ENCODE peak calls at places on chromosomes 6 and 20, in five cellular contexts. One of them, this sample, is unnamed.

GRCh38 chr6:148502773-148503135 is 160.1 kb downstream of the SASH1 start:
- DNase-seq in upper lobe of right lung: no peak
- DNase-seq in prostate gland: no peak
- DNase-seq in A673: no peak
- DNase-seq in stomach: no peak
- DNase-seq in this sample: no peak

GRCh38 chr6:17381429-17382147 is 11.8 kb upstream of the CAP2 start:
- DNase-seq in upper lobe of right lung: no peak
- DNase-seq in stomach: no peak
- DNase-seq in A673: no peak
- DNase-seq in prostate gland: no peak
- DNase-seq in this sample: no peak

GRCh38 chr20:24291066-24291465 is 178.4 kb upstream of the SYNDIG1 start:
- DNase-seq in upper lobe of right lung: no peak
- DNase-seq in stomach: no peak
- DNase-seq in A673: no peak
- DNase-seq in prostate gland: no peak
- DNase-seq in this sample: no peak

GRCh38 chr6:52333840-52334200 is 28.1 kb upstream of the PAQR8 start:
- DNase-seq in A673: no peak
- DNase-seq in upper lobe of right lung: no peak
- DNase-seq in prostate gland: no peak
- DNase-seq in stomach: no peak
- DNase-seq in this sample: no peak

GRCh38 chr6:2970753-2971419 is 481 bp downstream of the SERPINB6 start:
- DNase-seq in A673: peak
- DNase-seq in stomach: peak
- DNase-seq in prostate gland: peak
- DNase-seq in upper lobe of right lung: peak
- DNase-seq in this sample: no peak

GRCh38 chr20:63641792-63642517 is 11.3 kb downstream of the STMN3 start:
- DNase-seq in stomach: peak
- DNase-seq in prostate gland: peak
- DNase-seq in A673: peak
- DNase-seq in upper lobe of right lung: peak
- DNase-seq in this sample: no peak

GRCh38 chr20:24544371-24544770 is 74.9 kb downstream of the SYNDIG1 start:
- DNase-seq in stomach: no peak
- DNase-seq in upper lobe of right lung: no peak
- DNase-seq in prostate gland: no peak
- DNase-seq in A673: no peak
- DNase-seq in this sample: no peak

GRCh38 chr6:74931567-74931966 is 274.3 kb downstream of the COL12A1 start:
- DNase-seq in upper lobe of right lung: no peak
- DNase-seq in prostate gland: no peak
- DNase-seq in A673: no peak
- DNase-seq in stomach: no peak
- DNase-seq in this sample: no peak

GRCh38 chr20:48002517-48002970 is 217.3 kb upstream of the SULF2 start:
- DNase-seq in upper lobe of right lung: no peak
- DNase-seq in prostate gland: no peak
- DNase-seq in stomach: no peak
- DNase-seq in A673: no peak
- DNase-seq in this sample: no peak

DNA sequence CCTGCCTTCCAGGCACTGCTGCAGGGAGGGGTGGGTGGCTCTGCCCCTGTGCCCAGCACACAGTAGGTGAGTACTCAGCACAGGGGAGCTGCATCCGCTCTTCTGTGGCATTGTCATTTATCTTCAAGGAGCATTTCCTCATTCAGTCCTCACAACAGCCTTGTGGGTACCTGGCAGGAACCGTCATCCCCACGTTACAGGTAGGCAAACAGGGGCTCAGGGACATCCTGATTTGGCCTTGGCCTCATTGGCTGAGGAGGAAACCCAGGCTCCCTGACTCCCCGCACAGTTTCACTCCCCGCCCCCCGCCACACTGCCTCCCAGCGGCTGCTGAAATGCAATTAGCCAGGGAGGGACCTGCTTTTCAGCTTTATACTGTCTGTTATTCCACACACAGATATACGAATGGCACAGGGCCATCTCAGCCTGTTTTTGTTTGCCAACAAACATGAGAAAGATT is 24.3 kb upstream of the PNPLA1 start:
- DNase-seq in A673: no peak
- DNase-seq in prostate gland: no peak
- DNase-seq in stomach: peak
- DNase-seq in upper lobe of right lung: no peak
- DNase-seq in this sample: no peak
- H3K27ac ChIP-seq in A673: no peak
- H3K27ac ChIP-seq in prostate gland: no peak
- H3K27ac ChIP-seq in stomach: no peak
- H3K27ac ChIP-seq in upper lobe of right lung: no peak
- H3K27ac ChIP-seq in this sample: no peak

GRCh38 chr6:152164957-152165356 is 357.5 kb downstream of the ESR1 start:
- DNase-seq in stomach: no peak
- DNase-seq in A673: no peak
- DNase-seq in upper lobe of right lung: no peak
- DNase-seq in prostate gland: no peak
- DNase-seq in this sample: no peak
- TF ChIP-seq CTCF in stomach: no peak
- TF ChIP-seq CTCF in A673: no peak
- TF ChIP-seq CTCF in upper lobe of right lung: no peak
- TF ChIP-seq CTCF in prostate gland: no peak
- TF ChIP-seq CTCF in this sample: no peak

GRCh38 chr6:118562959-118563358 is 14.9 kb downstream of the PLN start:
- DNase-seq in A673: no peak
- DNase-seq in upper lobe of right lung: no peak
- DNase-seq in stomach: no peak
- DNase-seq in prostate gland: no peak
- DNase-seq in this sample: no peak
- H3K27ac ChIP-seq in A673: no peak
- H3K27ac ChIP-seq in upper lobe of right lung: no peak
- H3K27ac ChIP-seq in stomach: peak
- H3K27ac ChIP-seq in prostate gland: no peak
- H3K27ac ChIP-seq in this sample: no peak

DNA sequence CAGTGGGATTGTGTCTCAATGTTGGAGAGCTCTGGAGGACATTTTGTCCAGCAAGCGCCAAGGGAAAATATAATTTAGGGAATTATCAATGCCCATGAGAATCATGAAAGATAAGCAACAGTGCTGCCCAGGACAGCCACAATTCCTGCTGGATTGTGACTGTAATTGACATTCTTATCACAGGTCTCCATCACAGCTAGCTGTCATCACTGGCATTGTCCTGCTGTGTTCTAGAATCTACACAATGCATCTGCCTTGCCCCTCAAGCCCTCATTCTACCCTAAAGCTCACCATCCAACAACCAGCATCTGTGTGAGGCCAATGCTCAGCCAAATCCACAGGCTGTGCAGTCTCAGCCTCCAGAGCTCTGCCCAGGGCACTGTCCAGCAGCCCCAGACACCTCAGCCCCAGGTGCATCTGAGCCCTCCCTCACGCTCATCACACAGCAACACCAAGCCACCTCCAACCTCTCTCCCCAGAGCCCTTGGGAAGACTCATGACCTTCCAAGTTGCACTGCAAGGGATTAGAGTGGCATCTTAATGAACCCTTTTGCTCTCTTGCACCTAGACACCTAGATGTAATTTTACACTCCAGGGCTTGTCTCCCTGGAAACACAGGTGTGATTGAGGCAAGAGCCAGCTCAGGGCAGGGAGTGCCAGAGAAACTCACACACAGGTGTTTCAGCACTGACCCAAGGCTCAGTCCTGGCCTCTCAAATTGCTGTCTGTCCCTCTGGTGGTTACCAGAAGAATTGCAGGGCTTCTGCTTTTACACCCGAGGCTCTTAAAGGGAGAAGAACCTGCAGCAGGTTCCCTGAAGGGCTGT is 85.2 kb upstream of the PHACTR3 start:
- DNase-seq in prostate gland: no peak
- DNase-seq in A673: peak
- DNase-seq in upper lobe of right lung: no peak
- DNase-seq in stomach: peak
- DNase-seq in this sample: peak
- TF ChIP-seq CTCF in prostate gland: peak
- TF ChIP-seq CTCF in A673: peak
- TF ChIP-seq CTCF in upper lobe of right lung: peak
- TF ChIP-seq CTCF in stomach: peak
- TF ChIP-seq CTCF in this sample: peak

GRCh38 chr20:50366270-50367103 is 143.7 kb upstream of the PTPN1 start:
- DNase-seq in stomach: peak
- DNase-seq in prostate gland: peak
- DNase-seq in upper lobe of right lung: no peak
- DNase-seq in A673: peak
- DNase-seq in this sample: no peak
- H3K27ac ChIP-seq in stomach: peak
- H3K27ac ChIP-seq in prostate gland: no peak
- H3K27ac ChIP-seq in upper lobe of right lung: no peak
- H3K27ac ChIP-seq in A673: peak
- H3K27ac ChIP-seq in this sample: no peak

DNA sequence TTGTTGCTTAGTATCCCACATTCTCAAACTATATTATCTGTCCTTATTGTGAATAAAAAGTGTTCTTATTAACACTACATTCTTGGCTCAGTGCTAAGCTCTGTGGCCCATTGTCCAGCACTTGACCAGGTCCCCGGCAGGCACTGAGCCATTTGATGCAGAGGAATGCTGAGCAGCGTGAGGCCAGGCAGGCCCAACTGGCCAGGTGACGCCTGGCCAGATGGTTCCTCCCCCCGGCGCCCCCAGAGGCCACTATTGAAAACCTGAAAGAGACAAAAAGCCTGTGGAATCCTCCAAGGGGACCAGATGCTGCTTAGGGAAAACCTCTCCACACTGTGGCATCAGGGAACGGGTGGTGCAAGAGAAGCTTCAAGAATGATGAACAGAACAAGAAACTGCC is 597.5 kb upstream of the JAG1 start:
- DNase-seq in prostate gland: no peak
- DNase-seq in A673: no peak
- DNase-seq in upper lobe of right lung: no peak
- DNase-seq in stomach: no peak
- DNase-seq in this sample: no peak
- TF ChIP-seq CTCF in prostate gland: no peak
- TF ChIP-seq CTCF in A673: no peak
- TF ChIP-seq CTCF in upper lobe of right lung: no peak
- TF ChIP-seq CTCF in stomach: no peak
- TF ChIP-seq CTCF in this sample: peak

DNA sequence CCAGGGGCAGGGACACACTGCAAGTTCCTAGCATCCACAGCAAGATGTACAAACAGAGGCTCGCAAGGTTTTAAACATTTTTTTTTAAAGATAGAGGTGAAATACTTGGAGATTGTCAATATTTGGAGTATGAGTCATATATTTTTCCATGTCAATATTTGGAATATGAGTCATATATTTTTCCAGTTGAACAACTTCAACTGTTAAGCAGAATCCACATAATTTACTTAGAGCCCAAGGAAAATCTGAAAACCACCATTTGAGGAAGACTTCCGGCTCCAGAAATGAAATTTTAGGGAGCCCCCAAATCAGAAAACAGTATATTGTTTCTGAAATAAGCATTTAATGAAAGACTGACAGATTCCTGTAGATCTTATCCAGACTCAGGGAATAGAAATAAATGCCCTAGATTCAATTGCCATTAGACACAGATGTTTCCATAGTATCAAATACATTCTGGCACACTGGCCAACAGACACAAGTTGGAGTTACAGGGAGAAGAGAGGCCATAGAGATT is 51.6 kb upstream of the FAM184A start:
- DNase-seq in prostate gland: no peak
- DNase-seq in upper lobe of right lung: no peak
- DNase-seq in stomach: no peak
- DNase-seq in A673: no peak
- DNase-seq in this sample: peak
- H3K27ac ChIP-seq in prostate gland: no peak
- H3K27ac ChIP-seq in upper lobe of right lung: no peak
- H3K27ac ChIP-seq in stomach: peak
- H3K27ac ChIP-seq in A673: no peak
- H3K27ac ChIP-seq in this sample: no peak

GRCh38 chr20:38805502-38805957 is at the start of gene PPP1R16B:
- DNase-seq in upper lobe of right lung: peak
- DNase-seq in stomach: peak
- DNase-seq in A673: peak
- DNase-seq in prostate gland: no peak
- DNase-seq in this sample: no peak

GRCh38 chr20:38804682-38805501 is 605 bp upstream of the PPP1R16B start:
- DNase-seq in prostate gland: no peak
- DNase-seq in upper lobe of right lung: no peak
- DNase-seq in stomach: peak
- DNase-seq in A673: no peak
- DNase-seq in this sample: no peak

GRCh38 chr20:38804243-38804642 is 1.3 kb upstream of the PPP1R16B start:
- DNase-seq in prostate gland: no peak
- DNase-seq in upper lobe of right lung: no peak
- DNase-seq in A673: no peak
- DNase-seq in stomach: no peak
- DNase-seq in this sample: no peak

GRCh38 chr20:38806855-38807655 is 1.6 kb downstream of the PPP1R16B start:
- DNase-seq in prostate gland: no peak
- DNase-seq in A673: no peak
- DNase-seq in upper lobe of right lung: no peak
- DNase-seq in stomach: no peak
- DNase-seq in this sample: no peak

DNA sequence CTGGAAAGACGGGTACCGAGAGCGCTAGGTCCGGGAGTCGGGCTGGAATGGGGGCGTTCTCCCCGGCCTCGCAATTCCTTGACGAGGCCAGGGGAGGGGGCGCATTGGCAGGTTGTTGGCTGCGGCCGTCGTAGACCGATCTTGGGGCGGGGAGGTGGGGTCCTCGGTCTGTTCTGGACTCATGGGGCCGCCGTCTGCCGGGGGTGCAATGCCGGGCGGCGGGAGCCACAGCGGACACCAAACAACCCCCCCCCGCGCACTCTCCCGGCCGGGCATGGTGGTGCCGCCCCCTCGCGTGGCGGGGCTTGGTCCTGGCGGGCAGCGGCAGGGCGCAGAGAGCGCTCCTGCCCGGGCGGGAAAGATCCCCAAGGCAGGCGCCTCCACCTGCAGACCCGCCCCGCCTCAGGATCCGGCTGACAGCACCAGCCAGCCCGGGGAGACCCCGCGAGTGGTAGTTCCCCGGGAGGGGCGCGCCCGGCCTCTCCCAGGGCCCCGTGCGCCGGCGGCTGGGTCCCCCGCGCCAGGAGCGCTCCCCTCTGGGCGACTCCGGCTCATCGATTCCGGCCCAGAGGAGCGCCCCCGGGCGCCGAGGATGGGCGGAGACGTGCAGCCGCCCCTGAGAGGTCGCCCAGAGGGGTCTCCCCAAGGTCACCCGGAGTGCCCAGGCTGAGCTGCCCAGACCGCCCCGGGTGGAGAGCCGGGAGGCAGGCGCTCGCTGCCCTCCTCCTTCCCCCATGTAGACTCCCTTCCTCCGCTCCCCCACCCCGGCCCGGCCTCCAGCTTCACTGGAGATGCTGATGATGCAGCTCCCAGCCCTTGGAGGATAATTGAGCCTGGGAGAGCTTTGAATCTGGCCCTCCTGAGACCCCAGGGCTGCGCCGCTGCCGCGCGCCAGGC is 709 bp downstream of the PPP1R16B start:
- DNase-seq in upper lobe of right lung: peak
- DNase-seq in A673: no peak
- DNase-seq in stomach: no peak
- DNase-seq in prostate gland: no peak
- DNase-seq in this sample: no peak
- TF ChIP-seq CTCF in upper lobe of right lung: no peak
- TF ChIP-seq CTCF in A673: no peak
- TF ChIP-seq CTCF in stomach: no peak
- TF ChIP-seq CTCF in prostate gland: no peak
- TF ChIP-seq CTCF in this sample: no peak